ENCODE peak calls at places on chromosomes 3 and 15, in five cellular contexts. B is AML-193; Q is CD8-positive, alpha-beta memory T cell; W is pancreas; V is activated CD8-positive, alpha-beta T cell treated with anti-CD3 and anti-CD28 coated beads for 36 hours. H is an unnamed sample.

GRCh38 chr3:127747751-127748521 is 74.4 kb downstream of the MGLL start:
- DNase-seq in Q (no peak), V (no peak), W (peak), B (no peak), H (peak)

GRCh38 chr3:169146112-169146665 is 517.3 kb downstream of the MECOM start:
- DNase-seq in W (peak), V (peak), B (no peak), Q (no peak), H (peak)

GRCh38 chr3:73707772-73708171 is 83.0 kb upstream of the PDZRN3 start:
- DNase-seq in B (no peak), Q (no peak), V (no peak), W (no peak), H (no peak)

GRCh38 chr15:52124270-52124878 is 11.8 kb upstream of the BCL2L10 start:
- DNase-seq in Q (no peak), W (peak), V (no peak), B (no peak), H (no peak)

GRCh38 chr3:36729204-36730056 is 34.9 kb downstream of the DCLK3 start:
- DNase-seq in V (no peak), W (no peak), Q (peak), B (peak), H (no peak)

GRCh38 chr3:117234321-117234720 is 524.7 kb downstream of the TUSC7 start:
- DNase-seq in V (no peak), Q (no peak), W (no peak), B (no peak), H (no peak)

GRCh38 chr15:45083223-45083622 is 30.7 kb downstream of the DUOX2 start:
- DNase-seq in B (no peak), V (no peak), Q (no peak), W (no peak), H (no peak)

GRCh38 chr15:55796321-55796965 is 53.5 kb upstream of the PRTG start:
- DNase-seq in Q (no peak), V (no peak), B (no peak), W (no peak), H (no peak)

GRCh38 chr3:69986419-69986818 is 13.1 kb upstream of the SAMMSON start:
- DNase-seq in V (no peak), B (no peak), Q (no peak), W (no peak), H (no peak)

GRCh38 chr3:38327335-38328009 is 19.1 kb upstream of the XYLB start:
- DNase-seq in V (peak), W (no peak), Q (no peak), B (no peak), H (no peak)

GRCh38 chr3:20141306-20141705 is 44.7 kb downstream of the SGO1 start:
- DNase-seq in V (no peak), B (no peak), Q (no peak), W (no peak), H (no peak)

GRCh38 chr15:77144492-77145070 is 73.7 kb upstream of the TSPAN3 start:
- DNase-seq in V (no peak), W (no peak), Q (no peak), B (no peak), H (no peak)

GRCh38 chr3:37753428-37753827 is 108.3 kb upstream of the CTDSPL start:
- DNase-seq in Q (no peak), V (no peak), B (no peak), W (no peak), H (no peak)

GRCh38 chr3:55474213-55474632 is 12.9 kb downstream of the WNT5A start:
- DNase-seq in Q (no peak), V (no peak), B (no peak), W (no peak), H (peak)

GRCh38 chr3:25119682-25120081 is 308.4 kb upstream of the RARB start:
- DNase-seq in Q (no peak), V (no peak), B (no peak), W (no peak), H (no peak)

GRCh38 chr15:71364117-71364584 is 248.9 kb downstream of the THSD4 start:
- DNase-seq in B (no peak), W (no peak), V (no peak), Q (no peak), H (peak)

GRCh38 chr3:58646503-58646902 is 20.1 kb downstream of the FAM3D start:
- DNase-seq in V (no peak), B (no peak), Q (no peak), W (no peak), H (no peak)

GRCh38 chr3:149080011-149080698 is 6.2 kb downstream of the HLTF start:
- DNase-seq in B (no peak), W (no peak), Q (no peak), V (no peak), H (no peak)